ENCODE peak calls at places on chromosomes 5 and 9, in seven cellular contexts. One of them, this sample, is unnamed.

GRCh38 chr5:126513703-126514102 is 81.3 kb downstream of the ALDH7A1 start:
- DNase-seq in endothelial cell of umbilical vein: no peak
- DNase-seq in prostate gland: no peak
- DNase-seq in sigmoid colon: no peak
- DNase-seq in spleen: no peak
- DNase-seq in GM12891: no peak
- DNase-seq in GM23338: no peak
- DNase-seq in this sample: no peak

GRCh38 chr5:17305964-17306725 is 88.7 kb downstream of the BASP1 start:
- DNase-seq in spleen: no peak
- DNase-seq in prostate gland: peak
- DNase-seq in endothelial cell of umbilical vein: peak
- DNase-seq in sigmoid colon: no peak
- DNase-seq in GM12891: no peak
- DNase-seq in GM23338: peak
- DNase-seq in this sample: no peak

GRCh38 chr5:59061377-59061776 is 478.5 kb downstream of the RAB3C start:
- DNase-seq in GM12891: no peak
- DNase-seq in GM23338: no peak
- DNase-seq in sigmoid colon: no peak
- DNase-seq in spleen: no peak
- DNase-seq in prostate gland: no peak
- DNase-seq in endothelial cell of umbilical vein: no peak
- DNase-seq in this sample: no peak

GRCh38 chr9:36401179-36401740 is 1.2 kb upstream of the RNF38 start:
- DNase-seq in prostate gland: peak
- DNase-seq in sigmoid colon: no peak
- DNase-seq in GM23338: peak
- DNase-seq in GM12891: peak
- DNase-seq in endothelial cell of umbilical vein: peak
- DNase-seq in spleen: no peak
- DNase-seq in this sample: no peak

GRCh38 chr9:123460091-123460490 is 104.1 kb downstream of the CRB2 start:
- DNase-seq in endothelial cell of umbilical vein: no peak
- DNase-seq in GM12891: no peak
- DNase-seq in sigmoid colon: peak
- DNase-seq in spleen: no peak
- DNase-seq in GM23338: no peak
- DNase-seq in prostate gland: no peak
- DNase-seq in this sample: no peak

GRCh38 chr5:35815089-35815936 is 41.4 kb upstream of the IL7R start:
- DNase-seq in GM12891: no peak
- DNase-seq in prostate gland: no peak
- DNase-seq in endothelial cell of umbilical vein: peak
- DNase-seq in sigmoid colon: no peak
- DNase-seq in GM23338: peak
- DNase-seq in spleen: no peak
- DNase-seq in this sample: no peak

GRCh38 chr5:141866111-141866510 is 12.1 kb downstream of the PCDH1 start:
- DNase-seq in GM23338: no peak
- DNase-seq in prostate gland: peak
- DNase-seq in sigmoid colon: peak
- DNase-seq in GM12891: no peak
- DNase-seq in spleen: peak
- DNase-seq in endothelial cell of umbilical vein: no peak
- DNase-seq in this sample: no peak

GRCh38 chr9:119005162-119005561 is 364.1 kb downstream of the BRINP1 start:
- DNase-seq in prostate gland: no peak
- DNase-seq in endothelial cell of umbilical vein: no peak
- DNase-seq in GM12891: no peak
- DNase-seq in sigmoid colon: no peak
- DNase-seq in spleen: no peak
- DNase-seq in GM23338: peak
- DNase-seq in this sample: no peak

GRCh38 chr5:107576736-107577440 is 93.8 kb downstream of the EFNA5 start:
- DNase-seq in sigmoid colon: no peak
- DNase-seq in GM12891: no peak
- DNase-seq in spleen: no peak
- DNase-seq in GM23338: no peak
- DNase-seq in prostate gland: no peak
- DNase-seq in endothelial cell of umbilical vein: no peak
- DNase-seq in this sample: no peak

GRCh38 chr5:43019615-43020293 is 20.4 kb downstream of the ANXA2R start:
- DNase-seq in spleen: peak
- DNase-seq in GM12891: no peak
- DNase-seq in GM23338: peak
- DNase-seq in endothelial cell of umbilical vein: peak
- DNase-seq in prostate gland: peak
- DNase-seq in sigmoid colon: no peak
- DNase-seq in this sample: no peak

GRCh38 chr9:137453643-137454081 is 5.5 kb downstream of the NSMF start:
- DNase-seq in GM12891: peak
- DNase-seq in spleen: peak
- DNase-seq in prostate gland: peak
- DNase-seq in sigmoid colon: peak
- DNase-seq in GM23338: peak
- DNase-seq in endothelial cell of umbilical vein: peak
- DNase-seq in this sample: no peak

GRCh38 chr5:127040779-127041520 is 10.6 kb upstream of the MARCHF3 start:
- DNase-seq in endothelial cell of umbilical vein: peak
- DNase-seq in prostate gland: peak
- DNase-seq in spleen: no peak
- DNase-seq in GM23338: peak
- DNase-seq in GM12891: no peak
- DNase-seq in sigmoid colon: no peak
- DNase-seq in this sample: no peak

GRCh38 chr5:14452685-14453084 is 128.9 kb upstream of the OTULINL start:
- DNase-seq in GM23338: no peak
- DNase-seq in endothelial cell of umbilical vein: no peak
- DNase-seq in spleen: no peak
- DNase-seq in GM12891: no peak
- DNase-seq in sigmoid colon: no peak
- DNase-seq in prostate gland: no peak
- DNase-seq in this sample: no peak

GRCh38 chr9:111842313-111842712 is 47.6 kb upstream of the SHOC1 start:
- DNase-seq in endothelial cell of umbilical vein: no peak
- DNase-seq in prostate gland: no peak
- DNase-seq in GM23338: no peak
- DNase-seq in sigmoid colon: no peak
- DNase-seq in spleen: no peak
- DNase-seq in GM12891: no peak
- DNase-seq in this sample: no peak

GRCh38 chr5:33072700-33073099 is 361.6 kb downstream of the NPR3 start:
- DNase-seq in GM12891: no peak
- DNase-seq in endothelial cell of umbilical vein: no peak
- DNase-seq in spleen: no peak
- DNase-seq in GM23338: no peak
- DNase-seq in prostate gland: no peak
- DNase-seq in sigmoid colon: no peak
- DNase-seq in this sample: no peak

GRCh38 chr5:74227081-74227480 is 413.4 kb downstream of the ENC1 start:
- DNase-seq in GM23338: no peak
- DNase-seq in sigmoid colon: peak
- DNase-seq in spleen: no peak
- DNase-seq in endothelial cell of umbilical vein: no peak
- DNase-seq in prostate gland: no peak
- DNase-seq in GM12891: no peak
- DNase-seq in this sample: no peak

GRCh38 chr5:126000533-126000932 is 422.7 kb upstream of the GRAMD2B start:
- DNase-seq in sigmoid colon: no peak
- DNase-seq in prostate gland: no peak
- DNase-seq in spleen: no peak
- DNase-seq in GM12891: no peak
- DNase-seq in GM23338: no peak
- DNase-seq in endothelial cell of umbilical vein: no peak
- DNase-seq in this sample: no peak

GRCh38 chr5:140569197-140569596 is 4.6 kb downstream of the SLC35A4 start:
- DNase-seq in GM23338: no peak
- DNase-seq in prostate gland: no peak
- DNase-seq in spleen: no peak
- DNase-seq in sigmoid colon: peak
- DNase-seq in endothelial cell of umbilical vein: no peak
- DNase-seq in GM12891: no peak
- DNase-seq in this sample: no peak

GRCh38 chr5:142829821-142830220 is 59.6 kb downstream of the ARHGAP26 start:
- DNase-seq in endothelial cell of umbilical vein: peak
- DNase-seq in prostate gland: peak
- DNase-seq in spleen: no peak
- DNase-seq in GM23338: no peak
- DNase-seq in sigmoid colon: no peak
- DNase-seq in GM12891: no peak
- DNase-seq in this sample: no peak

GRCh38 chr5:55850839-55851674 is at the start of gene IL31RA:
- DNase-seq in endothelial cell of umbilical vein: peak
- DNase-seq in sigmoid colon: no peak
- DNase-seq in prostate gland: no peak
- DNase-seq in GM23338: no peak
- DNase-seq in spleen: no peak
- DNase-seq in GM12891: no peak
- DNase-seq in this sample: no peak

GRCh38 chr5:157484768-157485167 is 24.8 kb downstream of the NIPAL4 start:
- DNase-seq in endothelial cell of umbilical vein: no peak
- DNase-seq in GM23338: no peak
- DNase-seq in GM12891: no peak
- DNase-seq in prostate gland: no peak
- DNase-seq in spleen: no peak
- DNase-seq in sigmoid colon: peak
- DNase-seq in this sample: peak

GRCh38 chr9:37922391-37923120 is 18.6 kb upstream of the SLC25A51 start:
- DNase-seq in spleen: peak
- DNase-seq in endothelial cell of umbilical vein: no peak
- DNase-seq in GM23338: no peak
- DNase-seq in sigmoid colon: peak
- DNase-seq in GM12891: no peak
- DNase-seq in prostate gland: peak
- DNase-seq in this sample: no peak

GRCh38 chr9:74979844-74980243 is 27.1 kb upstream of the C9orf40 start:
- DNase-seq in GM12891: no peak
- DNase-seq in prostate gland: no peak
- DNase-seq in spleen: no peak
- DNase-seq in sigmoid colon: no peak
- DNase-seq in GM23338: no peak
- DNase-seq in endothelial cell of umbilical vein: no peak
- DNase-seq in this sample: no peak

GRCh38 chr5:141529002-141529401 is 40.1 kb downstream of the PCDHGC5 start:
- DNase-seq in GM12891: no peak
- DNase-seq in spleen: no peak
- DNase-seq in endothelial cell of umbilical vein: no peak
- DNase-seq in GM23338: no peak
- DNase-seq in sigmoid colon: no peak
- DNase-seq in prostate gland: no peak
- DNase-seq in this sample: no peak

GRCh38 chr5:159409801-159410200 is 79.5 kb upstream of the IL12B start:
- DNase-seq in sigmoid colon: no peak
- DNase-seq in GM12891: no peak
- DNase-seq in GM23338: no peak
- DNase-seq in endothelial cell of umbilical vein: no peak
- DNase-seq in spleen: no peak
- DNase-seq in prostate gland: no peak
- DNase-seq in this sample: no peak

GRCh38 chr5:57488308-57488955 is 5.8 kb upstream of the ACTBL2 start:
- DNase-seq in sigmoid colon: no peak
- DNase-seq in prostate gland: no peak
- DNase-seq in endothelial cell of umbilical vein: peak
- DNase-seq in GM12891: no peak
- DNase-seq in spleen: no peak
- DNase-seq in GM23338: no peak
- DNase-seq in this sample: no peak

GRCh38 chr9:12775373-12775962 is 648 bp downstream of the LURAP1L start:
- DNase-seq in GM23338: peak
- DNase-seq in sigmoid colon: peak
- DNase-seq in GM12891: no peak
- DNase-seq in endothelial cell of umbilical vein: no peak
- DNase-seq in spleen: no peak
- DNase-seq in prostate gland: peak
- DNase-seq in this sample: peak

GRCh38 chr5:9268226-9268625 is 277.6 kb downstream of the SEMA5A start:
- DNase-seq in endothelial cell of umbilical vein: no peak
- DNase-seq in prostate gland: no peak
- DNase-seq in GM12891: no peak
- DNase-seq in sigmoid colon: no peak
- DNase-seq in spleen: no peak
- DNase-seq in GM23338: no peak
- DNase-seq in this sample: no peak
- TF ChIP-seq POLR2AphosphoS5 in endothelial cell of umbilical vein: no peak
- TF ChIP-seq POLR2AphosphoS5 in prostate gland: no peak
- TF ChIP-seq POLR2AphosphoS5 in GM12891: no peak
- TF ChIP-seq POLR2AphosphoS5 in sigmoid colon: no peak
- TF ChIP-seq POLR2AphosphoS5 in spleen: no peak
- TF ChIP-seq POLR2AphosphoS5 in GM23338: no peak
- TF ChIP-seq POLR2AphosphoS5 in this sample: no peak

GRCh38 chr5:78501411-78502338 is 141.3 kb downstream of the SCAMP1 start:
- DNase-seq in GM23338: no peak
- DNase-seq in spleen: no peak
- DNase-seq in prostate gland: no peak
- DNase-seq in sigmoid colon: no peak
- DNase-seq in GM12891: no peak
- DNase-seq in endothelial cell of umbilical vein: peak
- DNase-seq in this sample: no peak
- TF ChIP-seq POLR2AphosphoS5 in GM23338: no peak
- TF ChIP-seq POLR2AphosphoS5 in spleen: no peak
- TF ChIP-seq POLR2AphosphoS5 in prostate gland: no peak
- TF ChIP-seq POLR2AphosphoS5 in sigmoid colon: no peak
- TF ChIP-seq POLR2AphosphoS5 in GM12891: no peak
- TF ChIP-seq POLR2AphosphoS5 in endothelial cell of umbilical vein: no peak
- TF ChIP-seq POLR2AphosphoS5 in this sample: no peak

GRCh38 chr9:120970249-120970648 is 43.7 kb upstream of the TRAF1 start:
- DNase-seq in spleen: no peak
- DNase-seq in GM23338: no peak
- DNase-seq in sigmoid colon: no peak
- DNase-seq in GM12891: no peak
- DNase-seq in endothelial cell of umbilical vein: no peak
- DNase-seq in prostate gland: no peak
- DNase-seq in this sample: no peak

GRCh38 chr9:120965344-120966004 is 38.9 kb upstream of the TRAF1 start:
- DNase-seq in GM23338: peak
- DNase-seq in sigmoid colon: no peak
- DNase-seq in prostate gland: no peak
- DNase-seq in GM12891: no peak
- DNase-seq in spleen: no peak
- DNase-seq in endothelial cell of umbilical vein: no peak
- DNase-seq in this sample: no peak

GRCh38 chr9:120971938-120972337 is 45.3 kb upstream of the TRAF1 start:
- DNase-seq in prostate gland: no peak
- DNase-seq in endothelial cell of umbilical vein: no peak
- DNase-seq in GM12891: no peak
- DNase-seq in GM23338: no peak
- DNase-seq in sigmoid colon: no peak
- DNase-seq in spleen: no peak
- DNase-seq in this sample: no peak

GRCh38 chr9:120966005-120966369 is 39.4 kb upstream of the TRAF1 start:
- DNase-seq in endothelial cell of umbilical vein: no peak
- DNase-seq in sigmoid colon: no peak
- DNase-seq in prostate gland: no peak
- DNase-seq in spleen: no peak
- DNase-seq in GM12891: no peak
- DNase-seq in GM23338: no peak
- DNase-seq in this sample: no peak
- TF ChIP-seq POLR2AphosphoS5 in endothelial cell of umbilical vein: no peak
- TF ChIP-seq POLR2AphosphoS5 in sigmoid colon: no peak
- TF ChIP-seq POLR2AphosphoS5 in prostate gland: peak
- TF ChIP-seq POLR2AphosphoS5 in spleen: no peak
- TF ChIP-seq POLR2AphosphoS5 in GM12891: no peak
- TF ChIP-seq POLR2AphosphoS5 in GM23338: no peak
- TF ChIP-seq POLR2AphosphoS5 in this sample: no peak

GRCh38 chr5:179698935-179699639 is at the start of gene CANX:
- DNase-seq in GM23338: peak
- DNase-seq in prostate gland: no peak
- DNase-seq in GM12891: no peak
- DNase-seq in endothelial cell of umbilical vein: peak
- DNase-seq in sigmoid colon: no peak
- DNase-seq in spleen: no peak
- DNase-seq in this sample: no peak
- TF ChIP-seq POLR2AphosphoS5 in GM23338: peak
- TF ChIP-seq POLR2AphosphoS5 in prostate gland: no peak
- TF ChIP-seq POLR2AphosphoS5 in GM12891: no peak
- TF ChIP-seq POLR2AphosphoS5 in endothelial cell of umbilical vein: peak
- TF ChIP-seq POLR2AphosphoS5 in sigmoid colon: peak
- TF ChIP-seq POLR2AphosphoS5 in spleen: peak
- TF ChIP-seq POLR2AphosphoS5 in this sample: peak